ENCODE peak calls at places on chromosomes 1 and 21, in six cellular contexts. A, U, Y, K, N and Z are unnamed samples.

GRCh38 chr1:240241278-240241677 is 149.6 kb downstream of the FMN2 start:
- DNase-seq in A (no peak), U (no peak), Y (no peak), K (no peak), N (no peak), Z (no peak)

GRCh38 chr1:39409055-39409816 is 82.2 kb upstream of the BMP8A start:
- DNase-seq in A (no peak), U (no peak), Y (peak), K (peak), N (no peak), Z (peak)

GRCh38 chr1:201636581-201636980 is 97.7 kb downstream of the NAV1 start:
- DNase-seq in A (no peak), U (no peak), Y (no peak), K (no peak), N (no peak), Z (no peak)

GRCh38 chr1:44603718-44604117 is 70.6 kb downstream of the TMEM53 start:
- DNase-seq in A (no peak), U (no peak), Y (no peak), K (peak), N (peak), Z (no peak)

GRCh38 chr1:192550922-192551534 is 24.5 kb upstream of the RGS1 start:
- DNase-seq in A (no peak), U (no peak), Y (no peak), K (no peak), N (no peak), Z (no peak)

GRCh38 chr1:209651148-209651547 is 1.1 kb downstream of the LAMB3 start:
- DNase-seq in A (peak), U (no peak), Y (peak), K (no peak), N (peak), Z (no peak)

GRCh38 chr1:150567717-150568561 is 11.5 kb downstream of the MCL1 start:
- DNase-seq in A (peak), U (peak), Y (peak), K (peak), N (peak), Z (no peak)

GRCh38 chr1:67760030-67760821 is 73.0 kb downstream of the GNG12 start:
- DNase-seq in A (no peak), U (no peak), Y (no peak), K (peak), N (no peak), Z (no peak)

GRCh38 chr1:176595217-176595616 is 132.2 kb downstream of the PAPPA2 start:
- DNase-seq in A (no peak), U (no peak), Y (no peak), K (no peak), N (no peak), Z (no peak)

GRCh38 chr1:93007941-93008577 is 46.8 kb upstream of the DIPK1A start:
- DNase-seq in A (no peak), U (no peak), Y (no peak), K (no peak), N (no peak), Z (no peak)

GRCh38 chr1:218324226-218324580 is 20.9 kb upstream of the TGFB2 start:
- DNase-seq in A (no peak), U (no peak), Y (peak), K (peak), N (no peak), Z (no peak)

GRCh38 chr1:235008239-235008638 is 120.4 kb downstream of the TOMM20 start:
- DNase-seq in A (no peak), U (no peak), Y (no peak), K (no peak), N (no peak), Z (no peak)
- TF ChIP-seq CTCF in A (no peak), U (no peak), Y (no peak), K (no peak), N (no peak), Z (no peak)

DNA sequence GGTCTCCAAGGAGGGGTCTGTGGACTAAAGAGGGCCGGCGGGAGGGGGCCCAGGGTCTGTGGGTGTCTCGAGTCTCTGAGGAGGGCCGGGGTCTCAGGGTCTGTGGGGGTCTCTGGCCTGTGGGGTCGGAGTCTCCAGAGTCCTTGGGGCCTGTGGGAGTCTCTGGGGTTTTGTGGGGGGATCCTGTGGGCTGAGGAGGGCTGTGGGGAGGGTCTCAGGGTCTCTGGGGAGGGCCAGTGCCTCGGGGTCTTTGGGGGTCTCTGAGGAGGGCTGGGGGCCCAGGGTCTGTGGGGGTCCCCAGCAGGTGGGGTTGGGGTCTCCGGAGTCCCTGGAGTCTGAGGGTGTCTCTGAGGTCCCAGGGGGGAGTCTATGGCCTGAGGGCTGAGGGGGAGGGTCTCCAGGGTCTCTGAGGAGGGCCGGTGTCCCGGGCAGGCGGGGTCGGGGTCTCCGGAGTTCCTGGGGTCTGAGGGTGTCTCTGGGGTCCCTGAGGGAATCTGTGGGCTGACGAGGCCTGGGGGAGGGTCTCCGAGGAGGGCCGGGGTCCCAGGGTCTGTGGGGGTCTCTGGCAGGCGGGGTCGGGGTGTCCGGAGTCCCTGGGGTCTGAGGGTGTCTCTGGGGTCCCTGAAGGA is 595 bp upstream of the PLEKHM2 start:
- DNase-seq in A (no peak), U (no peak), Y (no peak), K (no peak), N (peak), Z (no peak)
- TF ChIP-seq CTCF in A (no peak), U (no peak), Y (no peak), K (no peak), N (no peak), Z (no peak)

GRCh38 chr1:118247593-118247992 is 62.6 kb upstream of the SPAG17 start:
- DNase-seq in A (no peak), U (no peak), Y (no peak), K (peak), N (no peak), Z (no peak)
- TF ChIP-seq CTCF in A (peak), U (no peak), Y (no peak), K (peak), N (no peak), Z (no peak)

DNA sequence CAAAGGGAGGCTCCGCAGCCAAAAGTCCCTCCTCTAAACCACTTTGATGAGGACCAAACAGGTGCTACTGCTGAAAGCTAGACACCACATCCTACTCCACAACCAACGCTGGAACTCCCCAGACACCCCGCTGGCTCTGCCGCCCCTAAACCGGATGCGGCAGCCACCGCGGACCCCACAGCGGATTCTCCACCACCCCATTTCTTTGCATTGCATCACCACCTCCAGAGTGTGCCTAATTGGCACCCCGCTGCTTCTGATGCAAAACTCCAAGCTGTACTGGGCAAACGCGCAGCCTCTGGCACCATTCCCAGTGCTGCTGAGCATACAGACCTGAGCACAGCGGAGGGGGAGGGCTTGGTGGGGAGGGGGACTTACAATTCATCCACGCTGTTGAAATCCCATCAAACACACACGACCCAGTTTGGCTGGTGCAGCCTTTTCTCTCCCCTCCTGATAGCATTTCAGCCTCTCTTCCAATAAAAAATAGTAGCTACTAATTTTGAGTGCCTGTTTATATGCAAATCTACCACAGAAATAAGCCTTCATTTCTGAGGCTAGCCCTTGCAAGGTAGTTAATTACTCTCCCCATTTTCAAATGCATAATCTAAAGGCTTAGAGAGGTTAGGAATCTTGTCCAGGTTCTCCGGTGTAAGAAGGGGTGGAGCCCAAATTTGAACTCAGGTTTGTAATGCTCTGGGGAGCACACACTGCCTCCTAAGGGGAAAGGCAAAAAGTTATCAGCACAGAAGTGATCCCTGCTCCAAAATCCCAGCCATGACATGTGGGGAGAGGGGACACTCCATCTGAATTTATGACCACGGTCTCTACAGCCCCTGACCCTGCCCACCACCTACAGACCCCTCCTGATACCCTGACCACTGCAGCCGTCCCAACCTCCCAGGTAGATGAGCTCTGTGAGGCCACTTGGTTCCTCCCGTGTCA is 12.2 kb upstream of the RGS16 start:
- DNase-seq in A (peak), U (peak), Y (peak), K (peak), N (peak), Z (no peak)
- TF ChIP-seq CTCF in A (no peak), U (no peak), Y (no peak), K (no peak), N (no peak), Z (no peak)

GRCh38 chr21:38171723-38172344 is 85.0 kb upstream of the KCNJ15 start:
- DNase-seq in A (no peak), U (no peak), Y (no peak), K (no peak), N (no peak), Z (no peak)

GRCh38 chr21:38166214-38166547 is 90.6 kb upstream of the KCNJ15 start:
- DNase-seq in A (no peak), U (no peak), Y (no peak), K (peak), N (no peak), Z (no peak)

GRCh38 chr21:38170705-38171682 is 85.8 kb upstream of the KCNJ15 start:
- DNase-seq in A (no peak), U (no peak), Y (no peak), K (no peak), N (no peak), Z (no peak)

GRCh38 chr21:38167345-38167744 is 89.4 kb upstream of the KCNJ15 start:
- DNase-seq in A (no peak), U (no peak), Y (no peak), K (no peak), N (no peak), Z (no peak)

GRCh38 chr21:38170283-38170682 is 86.5 kb upstream of the KCNJ15 start:
- DNase-seq in A (no peak), U (no peak), Y (no peak), K (no peak), N (no peak), Z (no peak)
- TF ChIP-seq CTCF in A (peak), U (peak), Y (peak), K (peak), N (peak), Z (no peak)

GRCh38 chr1:54791880-54792522 is 9.1 kb downstream of the TTC22 start:
- DNase-seq in A (no peak), U (no peak), Y (no peak), K (peak), N (no peak), Z (no peak)
- TF ChIP-seq CTCF in A (peak), U (peak), Y (peak), K (peak), N (peak), Z (no peak)